ENCODE peak calls at places on chromosome 2, in five cellular contexts. R, I, U, D and B are unnamed samples.

GRCh38 chr2:201021914-201022313 is 49.6 kb downstream of the HYCC2 start:
- DNase-seq in D (no peak), I (no peak), R (no peak), U (no peak), B (no peak)

GRCh38 chr2:128789776-128790455 is 471.2 kb upstream of the HS6ST1 start:
- DNase-seq in R (no peak), I (no peak), D (no peak), U (no peak), B (no peak)

GRCh38 chr2:152222975-152223638 is 47.5 kb upstream of the STAM2 start:
- DNase-seq in R (peak), U (peak), D (no peak), I (peak), B (peak)

GRCh38 chr2:226135861-226136548 is 663.6 kb downstream of the IRS1 start:
- DNase-seq in D (no peak), U (no peak), R (no peak), I (no peak), B (no peak)

GRCh38 chr2:96106991-96107882 is 9.1 kb downstream of the ADRA2B start:
- DNase-seq in D (no peak), U (no peak), I (no peak), R (no peak), B (no peak)

GRCh38 chr2:164620873-164621760 is at the start of gene GRB14:
- DNase-seq in I (peak), R (no peak), D (no peak), U (peak), B (no peak)

GRCh38 chr2:222656544-222657446 is 903 bp upstream of the FARSB start:
- DNase-seq in U (no peak), D (no peak), I (no peak), R (no peak), B (no peak)

GRCh38 chr2:188598551-188598950 is 306.9 kb downstream of the GULP1 start:
- DNase-seq in R (no peak), D (no peak), I (peak), U (no peak), B (no peak)

GRCh38 chr2:109601693-109602250 is 12.0 kb downstream of the SEPTIN10 start:
- DNase-seq in I (no peak), D (no peak), R (no peak), U (no peak), B (no peak)

GRCh38 chr2:207764096-207764630 is 5.5 kb downstream of the FZD5 start:
- DNase-seq in R (no peak), D (no peak), U (no peak), I (no peak), B (no peak)

GRCh38 chr2:29509397-29509796 is 394.2 kb downstream of the CLIP4 start:
- DNase-seq in D (no peak), I (no peak), R (no peak), U (no peak), B (no peak)

GRCh38 chr2:172086349-172087190 is 1.3 kb downstream of the DLX1 start:
- DNase-seq in D (no peak), I (peak), R (no peak), U (no peak), B (no peak)
- TF ChIP-seq CTCF in D (peak), I (peak), R (no peak), U (no peak), B (peak)

DNA sequence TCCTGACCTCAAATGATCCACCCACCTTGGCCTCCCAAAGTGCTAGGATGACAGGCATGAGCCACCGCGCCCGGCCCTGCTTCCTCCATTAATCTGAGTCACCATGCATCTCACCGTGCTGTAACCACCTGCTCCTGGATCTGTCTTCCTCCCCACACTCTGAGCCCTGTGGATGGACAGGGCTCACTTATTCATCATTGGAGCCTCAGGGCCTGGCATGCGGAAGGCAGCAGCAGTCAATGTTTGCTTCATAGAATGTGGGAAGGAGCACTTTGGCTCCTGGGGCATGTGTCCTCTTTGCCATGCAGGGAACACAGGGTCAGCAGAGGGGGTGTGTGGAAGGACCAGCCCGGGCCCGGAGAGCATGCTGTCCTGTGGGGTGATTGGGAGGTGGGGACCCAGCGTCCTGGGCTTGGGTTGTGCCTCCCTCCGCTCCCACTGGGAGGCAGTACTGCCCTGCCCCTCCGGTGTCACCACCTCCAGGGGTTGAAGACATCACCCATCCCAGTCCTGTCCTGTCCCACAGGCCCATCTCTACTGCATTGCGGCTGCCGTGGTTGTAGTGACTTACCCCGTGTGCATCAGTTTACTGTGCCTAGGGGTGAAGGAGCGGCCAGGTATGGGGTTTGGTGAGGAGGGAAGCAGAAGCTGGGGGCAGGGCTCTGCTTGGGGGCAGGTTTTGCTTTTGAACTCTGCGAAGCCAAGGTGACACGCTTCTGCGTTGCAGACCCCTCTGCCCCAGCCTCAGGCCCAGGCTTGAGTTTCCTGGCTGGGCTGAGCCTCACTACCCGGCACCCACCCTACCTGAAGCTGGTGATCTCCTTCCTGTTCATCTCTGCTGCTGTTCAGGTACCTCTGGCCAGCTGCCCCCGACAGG is 11.5 kb downstream of the MFSD2B start:
- DNase-seq in I (peak), R (no peak), U (no peak), D (no peak), B (no peak)
- TF ChIP-seq CTCF in I (no peak), R (peak), U (no peak), D (no peak), B (peak)

GRCh38 chr2:74572178-74572925 is 17.8 kb downstream of the DOK1 start:
- DNase-seq in R (no peak), I (no peak), D (no peak), U (no peak), B (no peak)
- TF ChIP-seq CTCF in R (no peak), I (no peak), D (no peak), U (no peak), B (no peak)

GRCh38 chr2:214378455-214379103 is 32.3 kb upstream of the VWC2L start:
- DNase-seq in U (no peak), R (no peak), D (peak), I (peak), B (no peak)
- TF ChIP-seq CTCF in U (no peak), R (no peak), D (no peak), I (peak), B (no peak)